ENCODE peak calls at places on chromosomes 7 and 10, in six cellular contexts. One of them, this sample, is unnamed.
A peak's percentile ranks its signal among the peaks of the same experiment; 100 is the strongest.

GRCh38 chr10:64175271-64175962 is 654.2 kb downstream of the REEP3 start:
- DNase-seq in fibroblast of pulmonary artery: no peak
- DNase-seq in activated CD8-positive, alpha-beta memory T cell treated with anti-CD3 and anti-CD28 coated beads for 24 hours: no peak
- DNase-seq in uterus: no peak
- DNase-seq in caudate nucleus: no peak
- DNase-seq in COR-L47: no peak
- DNase-seq in this sample: no peak

GRCh38 chr10:103458720-103459119 is at the start of gene CALHM1:
- DNase-seq in fibroblast of pulmonary artery: no peak
- DNase-seq in activated CD8-positive, alpha-beta memory T cell treated with anti-CD3 and anti-CD28 coated beads for 24 hours: no peak
- DNase-seq in uterus: no peak
- DNase-seq in caudate nucleus: no peak
- DNase-seq in COR-L47: peak; percentile 19
- DNase-seq in this sample: peak; percentile 40

GRCh38 chr7:107614425-107614824 is 34.4 kb downstream of the BCAP29 start:
- DNase-seq in fibroblast of pulmonary artery: peak; percentile 75
- DNase-seq in activated CD8-positive, alpha-beta memory T cell treated with anti-CD3 and anti-CD28 coated beads for 24 hours: no peak
- DNase-seq in uterus: no peak
- DNase-seq in caudate nucleus: no peak
- DNase-seq in COR-L47: no peak
- DNase-seq in this sample: no peak

GRCh38 chr10:48551796-48552591 is 52.9 kb downstream of the ARHGAP22 start:
- DNase-seq in fibroblast of pulmonary artery: peak; percentile 77
- DNase-seq in activated CD8-positive, alpha-beta memory T cell treated with anti-CD3 and anti-CD28 coated beads for 24 hours: peak; percentile 52
- DNase-seq in uterus: no peak
- DNase-seq in caudate nucleus: no peak
- DNase-seq in COR-L47: peak; percentile 4
- DNase-seq in this sample: no peak

GRCh38 chr10:50310560-50311174 is 59.4 kb upstream of the ASAH2 start:
- DNase-seq in fibroblast of pulmonary artery: peak; percentile 11
- DNase-seq in activated CD8-positive, alpha-beta memory T cell treated with anti-CD3 and anti-CD28 coated beads for 24 hours: no peak
- DNase-seq in uterus: no peak
- DNase-seq in caudate nucleus: no peak
- DNase-seq in COR-L47: no peak
- DNase-seq in this sample: no peak

GRCh38 chr10:86792768-86793167 is 36.3 kb downstream of the BMPR1A start:
- DNase-seq in fibroblast of pulmonary artery: no peak
- DNase-seq in activated CD8-positive, alpha-beta memory T cell treated with anti-CD3 and anti-CD28 coated beads for 24 hours: no peak
- DNase-seq in uterus: no peak
- DNase-seq in caudate nucleus: no peak
- DNase-seq in COR-L47: no peak
- DNase-seq in this sample: no peak

GRCh38 chr10:71085689-71086438 is 126.5 kb upstream of the UNC5B start:
- DNase-seq in fibroblast of pulmonary artery: no peak
- DNase-seq in activated CD8-positive, alpha-beta memory T cell treated with anti-CD3 and anti-CD28 coated beads for 24 hours: peak; percentile 28
- DNase-seq in uterus: no peak
- DNase-seq in caudate nucleus: no peak
- DNase-seq in COR-L47: no peak
- DNase-seq in this sample: no peak

GRCh38 chr7:105622114-105622731 is 40.9 kb upstream of the EFCAB10 start:
- DNase-seq in fibroblast of pulmonary artery: no peak
- DNase-seq in activated CD8-positive, alpha-beta memory T cell treated with anti-CD3 and anti-CD28 coated beads for 24 hours: no peak
- DNase-seq in uterus: no peak
- DNase-seq in caudate nucleus: peak; percentile 60
- DNase-seq in COR-L47: no peak
- DNase-seq in this sample: peak; percentile 60

GRCh38 chr7:24827589-24827988 is 70.3 kb upstream of the GSDME start:
- DNase-seq in fibroblast of pulmonary artery: peak; percentile 24
- DNase-seq in activated CD8-positive, alpha-beta memory T cell treated with anti-CD3 and anti-CD28 coated beads for 24 hours: no peak
- DNase-seq in uterus: no peak
- DNase-seq in caudate nucleus: no peak
- DNase-seq in COR-L47: no peak
- DNase-seq in this sample: no peak

GRCh38 chr7:151817315-151817690 is 59.6 kb downstream of the PRKAG2 start:
- DNase-seq in fibroblast of pulmonary artery: no peak
- DNase-seq in activated CD8-positive, alpha-beta memory T cell treated with anti-CD3 and anti-CD28 coated beads for 24 hours: no peak
- DNase-seq in uterus: no peak
- DNase-seq in caudate nucleus: no peak
- DNase-seq in COR-L47: no peak
- DNase-seq in this sample: no peak

GRCh38 chr7:45241339-45242109 is 83.9 kb downstream of the RAMP3 start:
- DNase-seq in fibroblast of pulmonary artery: no peak
- DNase-seq in activated CD8-positive, alpha-beta memory T cell treated with anti-CD3 and anti-CD28 coated beads for 24 hours: no peak
- DNase-seq in uterus: no peak
- DNase-seq in caudate nucleus: no peak
- DNase-seq in COR-L47: no peak
- DNase-seq in this sample: no peak

GRCh38 chr10:75181073-75181472 is 29.5 kb upstream of the VDAC2 start:
- DNase-seq in fibroblast of pulmonary artery: no peak
- DNase-seq in activated CD8-positive, alpha-beta memory T cell treated with anti-CD3 and anti-CD28 coated beads for 24 hours: no peak
- DNase-seq in uterus: no peak
- DNase-seq in caudate nucleus: no peak
- DNase-seq in COR-L47: no peak
- DNase-seq in this sample: no peak

GRCh38 chr10:110324805-110325280 is 20.1 kb upstream of the SMNDC1 start:
- DNase-seq in fibroblast of pulmonary artery: no peak
- DNase-seq in activated CD8-positive, alpha-beta memory T cell treated with anti-CD3 and anti-CD28 coated beads for 24 hours: no peak
- DNase-seq in uterus: no peak
- DNase-seq in caudate nucleus: no peak
- DNase-seq in COR-L47: no peak
- DNase-seq in this sample: no peak

GRCh38 chr7:22884911-22885823 is 62.5 kb upstream of the TOMM7 start:
- DNase-seq in fibroblast of pulmonary artery: no peak
- DNase-seq in activated CD8-positive, alpha-beta memory T cell treated with anti-CD3 and anti-CD28 coated beads for 24 hours: no peak
- DNase-seq in uterus: no peak
- DNase-seq in caudate nucleus: no peak
- DNase-seq in COR-L47: no peak
- DNase-seq in this sample: no peak

GRCh38 chr10:80185522-80186299 is 19.6 kb downstream of the ANXA11 start:
- DNase-seq in fibroblast of pulmonary artery: no peak
- DNase-seq in activated CD8-positive, alpha-beta memory T cell treated with anti-CD3 and anti-CD28 coated beads for 24 hours: no peak
- DNase-seq in uterus: no peak
- DNase-seq in caudate nucleus: no peak
- DNase-seq in COR-L47: no peak
- DNase-seq in this sample: no peak

GRCh38 chr7:27737591-27737990 is 2.4 kb upstream of the TAX1BP1 start:
- DNase-seq in fibroblast of pulmonary artery: no peak
- DNase-seq in activated CD8-positive, alpha-beta memory T cell treated with anti-CD3 and anti-CD28 coated beads for 24 hours: no peak
- DNase-seq in uterus: no peak
- DNase-seq in caudate nucleus: no peak
- DNase-seq in COR-L47: no peak
- DNase-seq in this sample: no peak

This sample was measured in dorsolateral prefrontal cortex.